ENCODE peak calls at places on chromosomes 2 and 18, in six cellular contexts. One of them, this sample, is unnamed.

GRCh38 chr2:28480403-28481049 is 15.3 kb upstream of the PLB1 start:
- DNase-seq in SW480: no peak
- DNase-seq in T-helper 1 cell: no peak
- DNase-seq in coronary artery: no peak
- DNase-seq in NCI-H1092 treated with DMSO at 0.1 percent for 48 hours: no peak
- DNase-seq in left ventricle myocardium superior: no peak
- DNase-seq in this sample: no peak

GRCh38 chr18:36215577-36215976 is 28.3 kb downstream of the MOCOS start:
- DNase-seq in SW480: no peak
- DNase-seq in T-helper 1 cell: no peak
- DNase-seq in coronary artery: peak
- DNase-seq in NCI-H1092 treated with DMSO at 0.1 percent for 48 hours: no peak
- DNase-seq in left ventricle myocardium superior: no peak
- DNase-seq in this sample: no peak

GRCh38 chr2:106561356-106561755 is 74.2 kb downstream of the CD8B2 start:
- DNase-seq in SW480: no peak
- DNase-seq in T-helper 1 cell: no peak
- DNase-seq in coronary artery: peak
- DNase-seq in NCI-H1092 treated with DMSO at 0.1 percent for 48 hours: peak
- DNase-seq in left ventricle myocardium superior: peak
- DNase-seq in this sample: no peak

GRCh38 chr2:225020157-225020864 is 22.0 kb downstream of the DOCK10 start:
- DNase-seq in SW480: no peak
- DNase-seq in T-helper 1 cell: no peak
- DNase-seq in coronary artery: no peak
- DNase-seq in NCI-H1092 treated with DMSO at 0.1 percent for 48 hours: no peak
- DNase-seq in left ventricle myocardium superior: no peak
- DNase-seq in this sample: no peak

GRCh38 chr2:216151313-216152030 is 42.3 kb downstream of the XRCC5 start:
- DNase-seq in SW480: no peak
- DNase-seq in T-helper 1 cell: no peak
- DNase-seq in coronary artery: no peak
- DNase-seq in NCI-H1092 treated with DMSO at 0.1 percent for 48 hours: no peak
- DNase-seq in left ventricle myocardium superior: no peak
- DNase-seq in this sample: no peak

GRCh38 chr2:173184031-173185004 is 108.7 kb downstream of the MAP3K20 start:
- DNase-seq in SW480: no peak
- DNase-seq in T-helper 1 cell: no peak
- DNase-seq in coronary artery: peak
- DNase-seq in NCI-H1092 treated with DMSO at 0.1 percent for 48 hours: no peak
- DNase-seq in left ventricle myocardium superior: no peak
- DNase-seq in this sample: no peak

GRCh38 chr2:239834143-239834542 is 191.0 kb downstream of the NDUFA10 start:
- DNase-seq in SW480: no peak
- DNase-seq in T-helper 1 cell: no peak
- DNase-seq in coronary artery: peak
- DNase-seq in NCI-H1092 treated with DMSO at 0.1 percent for 48 hours: no peak
- DNase-seq in left ventricle myocardium superior: no peak
- DNase-seq in this sample: peak

GRCh38 chr2:156380117-156380645 is 47.7 kb upstream of the NR4A2 start:
- DNase-seq in SW480: no peak
- DNase-seq in T-helper 1 cell: no peak
- DNase-seq in coronary artery: no peak
- DNase-seq in NCI-H1092 treated with DMSO at 0.1 percent for 48 hours: no peak
- DNase-seq in left ventricle myocardium superior: no peak
- DNase-seq in this sample: no peak

GRCh38 chr2:56287974-56288373 is 104.2 kb downstream of the CCDC85A start:
- DNase-seq in SW480: peak
- DNase-seq in T-helper 1 cell: no peak
- DNase-seq in coronary artery: no peak
- DNase-seq in NCI-H1092 treated with DMSO at 0.1 percent for 48 hours: peak
- DNase-seq in left ventricle myocardium superior: no peak
- DNase-seq in this sample: no peak

GRCh38 chr2:68693947-68694346 is 40.7 kb upstream of the ARHGAP25 start:
- DNase-seq in SW480: no peak
- DNase-seq in T-helper 1 cell: no peak
- DNase-seq in coronary artery: no peak
- DNase-seq in NCI-H1092 treated with DMSO at 0.1 percent for 48 hours: no peak
- DNase-seq in left ventricle myocardium superior: no peak
- DNase-seq in this sample: no peak

GRCh38 chr2:120473522-120474271 is 127.8 kb downstream of the INHBB start:
- DNase-seq in SW480: no peak
- DNase-seq in T-helper 1 cell: no peak
- DNase-seq in coronary artery: no peak
- DNase-seq in NCI-H1092 treated with DMSO at 0.1 percent for 48 hours: no peak
- DNase-seq in left ventricle myocardium superior: no peak
- DNase-seq in this sample: no peak

GRCh38 chr2:16169381-16169960 is 229.1 kb downstream of the MYCN start:
- DNase-seq in SW480: no peak
- DNase-seq in T-helper 1 cell: no peak
- DNase-seq in coronary artery: no peak
- DNase-seq in NCI-H1092 treated with DMSO at 0.1 percent for 48 hours: no peak
- DNase-seq in left ventricle myocardium superior: no peak
- DNase-seq in this sample: peak

GRCh38 chr2:79855264-79856006 is 342.6 kb downstream of the CTNNA2 start:
- DNase-seq in SW480: peak
- DNase-seq in T-helper 1 cell: no peak
- DNase-seq in coronary artery: no peak
- DNase-seq in NCI-H1092 treated with DMSO at 0.1 percent for 48 hours: peak
- DNase-seq in left ventricle myocardium superior: no peak
- DNase-seq in this sample: no peak

GRCh38 chr2:8028981-8029380 is 652.9 kb upstream of the ID2 start:
- DNase-seq in SW480: no peak
- DNase-seq in T-helper 1 cell: no peak
- DNase-seq in coronary artery: no peak
- DNase-seq in NCI-H1092 treated with DMSO at 0.1 percent for 48 hours: no peak
- DNase-seq in left ventricle myocardium superior: no peak
- DNase-seq in this sample: no peak

GRCh38 chr2:195411219-195411687 is 245.8 kb upstream of the SLC39A10 start:
- DNase-seq in SW480: peak
- DNase-seq in T-helper 1 cell: no peak
- DNase-seq in coronary artery: no peak
- DNase-seq in NCI-H1092 treated with DMSO at 0.1 percent for 48 hours: no peak
- DNase-seq in left ventricle myocardium superior: no peak
- DNase-seq in this sample: no peak

GRCh38 chr18:74963820-74964446 is 245.0 kb downstream of the PTGR3 start:
- DNase-seq in SW480: peak
- DNase-seq in T-helper 1 cell: no peak
- DNase-seq in coronary artery: no peak
- DNase-seq in NCI-H1092 treated with DMSO at 0.1 percent for 48 hours: peak
- DNase-seq in left ventricle myocardium superior: no peak
- DNase-seq in this sample: no peak

GRCh38 chr2:70962211-70962884 is 16.1 kb upstream of the ANKRD53 start:
- DNase-seq in SW480: no peak
- DNase-seq in T-helper 1 cell: no peak
- DNase-seq in coronary artery: peak
- DNase-seq in NCI-H1092 treated with DMSO at 0.1 percent for 48 hours: no peak
- DNase-seq in left ventricle myocardium superior: no peak
- DNase-seq in this sample: peak

GRCh38 chr2:241965931-241966412 is 96.4 kb downstream of the RTP5 start:
- DNase-seq in SW480: peak
- DNase-seq in T-helper 1 cell: no peak
- DNase-seq in coronary artery: no peak
- DNase-seq in NCI-H1092 treated with DMSO at 0.1 percent for 48 hours: no peak
- DNase-seq in left ventricle myocardium superior: no peak
- DNase-seq in this sample: no peak

GRCh38 chr2:98457045-98457696 is 12.5 kb downstream of the INPP4A start:
- DNase-seq in SW480: no peak
- DNase-seq in T-helper 1 cell: no peak
- DNase-seq in coronary artery: no peak
- DNase-seq in NCI-H1092 treated with DMSO at 0.1 percent for 48 hours: no peak
- DNase-seq in left ventricle myocardium superior: no peak
- DNase-seq in this sample: peak

GRCh38 chr2:38515155-38516074 is 87.3 kb downstream of the HNRNPLL start:
- DNase-seq in SW480: no peak
- DNase-seq in T-helper 1 cell: no peak
- DNase-seq in coronary artery: no peak
- DNase-seq in NCI-H1092 treated with DMSO at 0.1 percent for 48 hours: no peak
- DNase-seq in left ventricle myocardium superior: peak
- DNase-seq in this sample: no peak

GRCh38 chr2:140801311-140801710 is 1329.5 kb downstream of the LRP1B start:
- DNase-seq in SW480: no peak
- DNase-seq in T-helper 1 cell: no peak
- DNase-seq in coronary artery: no peak
- DNase-seq in NCI-H1092 treated with DMSO at 0.1 percent for 48 hours: no peak
- DNase-seq in left ventricle myocardium superior: no peak
- DNase-seq in this sample: no peak

GRCh38 chr2:3536682-3537632 is 17.6 kb upstream of the ADI1 start:
- DNase-seq in SW480: peak
- DNase-seq in T-helper 1 cell: no peak
- DNase-seq in coronary artery: peak
- DNase-seq in NCI-H1092 treated with DMSO at 0.1 percent for 48 hours: no peak
- DNase-seq in left ventricle myocardium superior: peak
- DNase-seq in this sample: no peak

GRCh38 chr18:3151379-3152264 is 68.1 kb downstream of the MYOM1 start:
- DNase-seq in SW480: peak
- DNase-seq in T-helper 1 cell: no peak
- DNase-seq in coronary artery: no peak
- DNase-seq in NCI-H1092 treated with DMSO at 0.1 percent for 48 hours: peak
- DNase-seq in left ventricle myocardium superior: no peak
- DNase-seq in this sample: no peak

GRCh38 chr2:222613715-222614331 is 42.1 kb downstream of the FARSB start:
- DNase-seq in SW480: peak
- DNase-seq in T-helper 1 cell: no peak
- DNase-seq in coronary artery: no peak
- DNase-seq in NCI-H1092 treated with DMSO at 0.1 percent for 48 hours: peak
- DNase-seq in left ventricle myocardium superior: no peak
- DNase-seq in this sample: no peak

GRCh38 chr18:58572181-58572580 is 56.7 kb downstream of the ALPK2 start:
- DNase-seq in SW480: no peak
- DNase-seq in T-helper 1 cell: no peak
- DNase-seq in coronary artery: no peak
- DNase-seq in NCI-H1092 treated with DMSO at 0.1 percent for 48 hours: no peak
- DNase-seq in left ventricle myocardium superior: no peak
- DNase-seq in this sample: no peak

GRCh38 chr2:210966330-210966729 is 409.9 kb downstream of the CPS1 start:
- DNase-seq in SW480: no peak
- DNase-seq in T-helper 1 cell: no peak
- DNase-seq in coronary artery: no peak
- DNase-seq in NCI-H1092 treated with DMSO at 0.1 percent for 48 hours: no peak
- DNase-seq in left ventricle myocardium superior: no peak
- DNase-seq in this sample: no peak

GRCh38 chr2:217945530-217945929 is 57.3 kb downstream of the TNS1 start:
- DNase-seq in SW480: no peak
- DNase-seq in T-helper 1 cell: no peak
- DNase-seq in coronary artery: no peak
- DNase-seq in NCI-H1092 treated with DMSO at 0.1 percent for 48 hours: no peak
- DNase-seq in left ventricle myocardium superior: no peak
- DNase-seq in this sample: no peak